ENCODE peak calls at places on chromosomes 13 and 19, in ten cellular contexts. K, L, U, J, S, E, B, T, C and H are unnamed samples.

GRCh38 chr13:89486065-89486464 is 1814.9 kb downstream of the SLITRK5 start:
- DNase-seq in T (no peak), U (no peak), E (no peak), C (no peak), B (peak), S (no peak), J (no peak), K (no peak), L (peak), H (no peak)

GRCh38 chr13:50676602-50677001 is 166.9 kb downstream of the DLEU7 start:
- DNase-seq in C (no peak), B (peak), J (no peak), E (peak), K (no peak), L (peak), U (peak), T (no peak), S (no peak), H (peak)

GRCh38 chr19:46697142-46697960 is 19.6 kb downstream of the PRKD2 start:
- DNase-seq in T (no peak), L (peak), E (no peak), U (peak), J (peak), C (no peak), B (peak), K (peak), S (peak), H (peak)

GRCh38 chr19:28632357-28633076 is 580.4 kb downstream of the UQCRFS1 start:
- DNase-seq in U (no peak), L (no peak), J (no peak), T (no peak), B (no peak), E (no peak), C (no peak), S (no peak), K (no peak), H (no peak)

GRCh38 chr19:6233051-6233826 is 46.5 kb downstream of the MLLT1 start:
- DNase-seq in E (no peak), S (peak), T (no peak), L (no peak), J (no peak), C (no peak), K (peak), B (peak), U (peak), H (peak)

GRCh38 chr13:20475927-20476691 is 49.5 kb downstream of the CRYL1 start:
- DNase-seq in L (no peak), S (peak), U (no peak), B (peak), C (no peak), J (no peak), T (no peak), K (peak), E (no peak), H (no peak)

GRCh38 chr13:111370570-111371150 is 50.2 kb downstream of the TEX29 start:
- DNase-seq in S (no peak), C (no peak), T (no peak), U (no peak), J (no peak), B (no peak), E (no peak), K (no peak), L (no peak), H (no peak)

GRCh38 chr13:28355822-28356371 is 139.0 kb downstream of the FLT1 start:
- DNase-seq in L (peak), E (no peak), K (no peak), T (no peak), B (peak), C (no peak), U (peak), S (no peak), J (no peak), H (peak)

GRCh38 chr19:38425810-38426466 is at the start of gene RASGRP4:
- DNase-seq in T (no peak), K (no peak), E (no peak), L (no peak), C (no peak), B (no peak), U (no peak), J (no peak), S (no peak), H (no peak)

GRCh38 chr13:21150013-21150412 is 26.3 kb downstream of the SKA3 start:
- DNase-seq in L (no peak), T (no peak), U (no peak), S (no peak), C (no peak), K (no peak), B (no peak), J (no peak), E (no peak), H (no peak)

GRCh38 chr13:109719962-109720646 is 66.3 kb downstream of the IRS2 start:
- DNase-seq in T (no peak), E (no peak), K (no peak), J (no peak), S (no peak), B (no peak), U (no peak), C (no peak), L (no peak), H (no peak)

GRCh38 chr19:13526552-13526951 is 20.3 kb upstream of the CACNA1A start:
- DNase-seq in C (no peak), J (peak), S (no peak), L (no peak), T (peak), B (peak), K (no peak), E (no peak), U (peak), H (peak)

GRCh38 chr13:102710261-102710679 is 15.4 kb upstream of the METTL21C start:
- DNase-seq in U (peak), J (no peak), K (no peak), T (no peak), L (no peak), E (no peak), S (no peak), B (peak), C (no peak), H (peak)

GRCh38 chr13:72537400-72537780 is 190.0 kb downstream of the MZT1 start:
- DNase-seq in S (no peak), U (no peak), E (no peak), C (no peak), K (no peak), J (no peak), L (no peak), B (peak), T (no peak), H (no peak)

GRCh38 chr13:45473627-45474026 is 8.9 kb downstream of the COG3 start:
- DNase-seq in B (no peak), T (no peak), U (no peak), C (no peak), S (no peak), L (no peak), J (no peak), E (no peak), K (no peak), H (no peak)

GRCh38 chr13:99505814-99506269 is 4.6 kb downstream of the TM9SF2 start:
- DNase-seq in S (no peak), L (no peak), K (no peak), U (peak), E (no peak), C (no peak), T (no peak), B (peak), J (no peak), H (peak)

GRCh38 chr13:25187596-25187995 is 15.5 kb upstream of the AMER2 start:
- DNase-seq in T (no peak), J (no peak), L (no peak), K (no peak), C (no peak), E (no peak), B (no peak), U (no peak), S (no peak), H (no peak)

GRCh38 chr13:52162279-52163101 is 3.1 kb upstream of the NEK3 start:
- DNase-seq in K (no peak), U (no peak), T (no peak), C (no peak), J (no peak), S (no peak), L (peak), B (peak), E (no peak), H (peak)

GRCh38 chr19:5903054-5903501 is 512 bp downstream of the NDUFA11 start:
- DNase-seq in B (peak), T (no peak), K (no peak), J (no peak), S (no peak), U (peak), E (no peak), L (peak), C (no peak), H (peak)

GRCh38 chr13:48377857-48378256 is 35.1 kb downstream of the LPAR6 start:
- DNase-seq in T (no peak), L (no peak), K (no peak), E (no peak), S (no peak), C (no peak), B (no peak), U (no peak), J (no peak), H (no peak)